ENCODE peak calls at places on chromosomes 11 and 22, in six cellular contexts. One of them, this sample, is unnamed.

GRCh38 chr22:23067023-23067650 is 3.2 kb upstream of the GNAZ start:
- DNase-seq in activated T-cell treated with anti-CD3 and anti-CD28 coated beads, Interleukin-2, amount 50 U/mL, for 72 hours: no peak
- DNase-seq in NCI-H1092 treated with DMSO at 0.1 percent for 48 hours: no peak
- DNase-seq in HCT116: no peak
- DNase-seq in iPS DF 6.9: no peak
- DNase-seq in retina: no peak
- DNase-seq in this sample: no peak

GRCh38 chr11:67584205-67584880 is 731 bp downstream of the GSTP1 start:
- DNase-seq in activated T-cell treated with anti-CD3 and anti-CD28 coated beads, Interleukin-2, amount 50 U/mL, for 72 hours: no peak
- DNase-seq in NCI-H1092 treated with DMSO at 0.1 percent for 48 hours: no peak
- DNase-seq in iPS DF 6.9: no peak
- DNase-seq in retina: peak; percentile 80
- DNase-seq in HCT116: no peak
- DNase-seq in this sample: no peak

GRCh38 chr11:95434489-95435057 is 203.6 kb upstream of the SESN3 start:
- DNase-seq in iPS DF 6.9: no peak
- DNase-seq in retina: no peak
- DNase-seq in HCT116: no peak
- DNase-seq in NCI-H1092 treated with DMSO at 0.1 percent for 48 hours: no peak
- DNase-seq in activated T-cell treated with anti-CD3 and anti-CD28 coated beads, Interleukin-2, amount 50 U/mL, for 72 hours: no peak
- DNase-seq in this sample: no peak

GRCh38 chr22:27723708-27724107 is 77.8 kb downstream of the MN1 start:
- DNase-seq in activated T-cell treated with anti-CD3 and anti-CD28 coated beads, Interleukin-2, amount 50 U/mL, for 72 hours: no peak
- DNase-seq in NCI-H1092 treated with DMSO at 0.1 percent for 48 hours: no peak
- DNase-seq in retina: no peak
- DNase-seq in iPS DF 6.9: no peak
- DNase-seq in HCT116: no peak
- DNase-seq in this sample: no peak

GRCh38 chr11:28460348-28460747 is 352.2 kb downstream of the METTL15 start:
- DNase-seq in iPS DF 6.9: no peak
- DNase-seq in NCI-H1092 treated with DMSO at 0.1 percent for 48 hours: no peak
- DNase-seq in activated T-cell treated with anti-CD3 and anti-CD28 coated beads, Interleukin-2, amount 50 U/mL, for 72 hours: no peak
- DNase-seq in HCT116: no peak
- DNase-seq in retina: no peak
- DNase-seq in this sample: no peak

GRCh38 chr11:2927851-2928604 is 1.2 kb downstream of the PHLDA2 start:
- DNase-seq in iPS DF 6.9: no peak
- DNase-seq in activated T-cell treated with anti-CD3 and anti-CD28 coated beads, Interleukin-2, amount 50 U/mL, for 72 hours: peak; percentile 52
- DNase-seq in HCT116: no peak
- DNase-seq in retina: no peak
- DNase-seq in NCI-H1092 treated with DMSO at 0.1 percent for 48 hours: no peak
- DNase-seq in this sample: no peak

GRCh38 chr11:84905411-84905810 is 721.7 kb downstream of the DLG2 start:
- DNase-seq in iPS DF 6.9: no peak
- DNase-seq in retina: no peak
- DNase-seq in activated T-cell treated with anti-CD3 and anti-CD28 coated beads, Interleukin-2, amount 50 U/mL, for 72 hours: no peak
- DNase-seq in NCI-H1092 treated with DMSO at 0.1 percent for 48 hours: no peak
- DNase-seq in HCT116: no peak
- DNase-seq in this sample: no peak

GRCh38 chr22:24011735-24012068 is 598 bp downstream of the CABIN1 start:
- DNase-seq in NCI-H1092 treated with DMSO at 0.1 percent for 48 hours: no peak
- DNase-seq in HCT116: no peak
- DNase-seq in retina: no peak
- DNase-seq in activated T-cell treated with anti-CD3 and anti-CD28 coated beads, Interleukin-2, amount 50 U/mL, for 72 hours: no peak
- DNase-seq in iPS DF 6.9: no peak
- DNase-seq in this sample: no peak

GRCh38 chr22:21816787-21817496 is 50.5 kb downstream of the MAPK1 start:
- DNase-seq in retina: no peak
- DNase-seq in HCT116: no peak
- DNase-seq in activated T-cell treated with anti-CD3 and anti-CD28 coated beads, Interleukin-2, amount 50 U/mL, for 72 hours: peak; percentile 36
- DNase-seq in NCI-H1092 treated with DMSO at 0.1 percent for 48 hours: no peak
- DNase-seq in iPS DF 6.9: no peak
- DNase-seq in this sample: peak; percentile 75

GRCh38 chr22:38946771-38947170 is 10.6 kb upstream of the APOBEC3A start:
- DNase-seq in HCT116: no peak
- DNase-seq in retina: no peak
- DNase-seq in activated T-cell treated with anti-CD3 and anti-CD28 coated beads, Interleukin-2, amount 50 U/mL, for 72 hours: no peak
- DNase-seq in iPS DF 6.9: no peak
- DNase-seq in NCI-H1092 treated with DMSO at 0.1 percent for 48 hours: no peak
- DNase-seq in this sample: no peak

GRCh38 chr22:29765905-29766631 is 739 bp downstream of the ZMAT5 start:
- DNase-seq in HCT116: no peak
- DNase-seq in NCI-H1092 treated with DMSO at 0.1 percent for 48 hours: no peak
- DNase-seq in activated T-cell treated with anti-CD3 and anti-CD28 coated beads, Interleukin-2, amount 50 U/mL, for 72 hours: peak; percentile 28
- DNase-seq in retina: no peak
- DNase-seq in iPS DF 6.9: no peak
- DNase-seq in this sample: no peak

GRCh38 chr11:13778345-13778744 is 109.9 kb downstream of the FAR1 start:
- DNase-seq in retina: no peak
- DNase-seq in HCT116: no peak
- DNase-seq in activated T-cell treated with anti-CD3 and anti-CD28 coated beads, Interleukin-2, amount 50 U/mL, for 72 hours: no peak
- DNase-seq in NCI-H1092 treated with DMSO at 0.1 percent for 48 hours: no peak
- DNase-seq in iPS DF 6.9: no peak
- DNase-seq in this sample: no peak

GRCh38 chr11:2378527-2379210 is 1.6 kb downstream of the CD81 start:
- DNase-seq in activated T-cell treated with anti-CD3 and anti-CD28 coated beads, Interleukin-2, amount 50 U/mL, for 72 hours: no peak
- DNase-seq in iPS DF 6.9: no peak
- DNase-seq in NCI-H1092 treated with DMSO at 0.1 percent for 48 hours: no peak
- DNase-seq in HCT116: no peak
- DNase-seq in retina: no peak
- DNase-seq in this sample: no peak

GRCh38 chr11:10496296-10496936 is 41.4 kb downstream of the AMPD3 start:
- DNase-seq in iPS DF 6.9: no peak
- DNase-seq in activated T-cell treated with anti-CD3 and anti-CD28 coated beads, Interleukin-2, amount 50 U/mL, for 72 hours: no peak
- DNase-seq in HCT116: no peak
- DNase-seq in NCI-H1092 treated with DMSO at 0.1 percent for 48 hours: no peak
- DNase-seq in retina: no peak
- DNase-seq in this sample: no peak

GRCh38 chr11:79507726-79508125 is 66.9 kb upstream of the TENM4 start:
- DNase-seq in activated T-cell treated with anti-CD3 and anti-CD28 coated beads, Interleukin-2, amount 50 U/mL, for 72 hours: no peak
- DNase-seq in HCT116: no peak
- DNase-seq in iPS DF 6.9: no peak
- DNase-seq in NCI-H1092 treated with DMSO at 0.1 percent for 48 hours: no peak
- DNase-seq in retina: no peak
- DNase-seq in this sample: no peak

GRCh38 chr11:96307748-96308133 is 35.3 kb downstream of the MAML2 start:
- DNase-seq in NCI-H1092 treated with DMSO at 0.1 percent for 48 hours: no peak
- DNase-seq in retina: no peak
- DNase-seq in activated T-cell treated with anti-CD3 and anti-CD28 coated beads, Interleukin-2, amount 50 U/mL, for 72 hours: no peak
- DNase-seq in iPS DF 6.9: no peak
- DNase-seq in HCT116: peak; percentile 84
- DNase-seq in this sample: no peak

GRCh38 chr11:9293646-9294045 is 20.7 kb downstream of the TMEM41B start:
- DNase-seq in HCT116: no peak
- DNase-seq in retina: no peak
- DNase-seq in NCI-H1092 treated with DMSO at 0.1 percent for 48 hours: no peak
- DNase-seq in activated T-cell treated with anti-CD3 and anti-CD28 coated beads, Interleukin-2, amount 50 U/mL, for 72 hours: no peak
- DNase-seq in iPS DF 6.9: no peak
- DNase-seq in this sample: no peak

GRCh38 chr22:21590809-21591641 is 23.5 kb downstream of the UBE2L3 start:
- DNase-seq in retina: no peak
- DNase-seq in NCI-H1092 treated with DMSO at 0.1 percent for 48 hours: no peak
- DNase-seq in HCT116: no peak
- DNase-seq in activated T-cell treated with anti-CD3 and anti-CD28 coated beads, Interleukin-2, amount 50 U/mL, for 72 hours: no peak
- DNase-seq in iPS DF 6.9: no peak
- DNase-seq in this sample: no peak

GRCh38 chr11:116605543-116605942 is 167.2 kb downstream of the BUD13 start:
- DNase-seq in activated T-cell treated with anti-CD3 and anti-CD28 coated beads, Interleukin-2, amount 50 U/mL, for 72 hours: peak; percentile 39
- DNase-seq in iPS DF 6.9: peak; percentile 72
- DNase-seq in NCI-H1092 treated with DMSO at 0.1 percent for 48 hours: peak; percentile 35
- DNase-seq in retina: peak; percentile 51
- DNase-seq in HCT116: peak; percentile 32
- DNase-seq in this sample: peak; percentile 1

GRCh38 chr11:12815931-12816494 is 141.8 kb downstream of the TEAD1 start:
- DNase-seq in iPS DF 6.9: no peak
- DNase-seq in retina: no peak
- DNase-seq in HCT116: no peak
- DNase-seq in NCI-H1092 treated with DMSO at 0.1 percent for 48 hours: no peak
- DNase-seq in activated T-cell treated with anti-CD3 and anti-CD28 coated beads, Interleukin-2, amount 50 U/mL, for 72 hours: no peak
- DNase-seq in this sample: no peak

GRCh38 chr11:119891392-119891791 is 162.4 kb upstream of the NECTIN1 start:
- DNase-seq in iPS DF 6.9: no peak
- DNase-seq in NCI-H1092 treated with DMSO at 0.1 percent for 48 hours: no peak
- DNase-seq in retina: no peak
- DNase-seq in HCT116: no peak
- DNase-seq in activated T-cell treated with anti-CD3 and anti-CD28 coated beads, Interleukin-2, amount 50 U/mL, for 72 hours: no peak
- DNase-seq in this sample: no peak

GRCh38 chr11:37755526-37755925 is 1157.5 kb upstream of the RAG2 start:
- DNase-seq in retina: no peak
- DNase-seq in activated T-cell treated with anti-CD3 and anti-CD28 coated beads, Interleukin-2, amount 50 U/mL, for 72 hours: no peak
- DNase-seq in iPS DF 6.9: no peak
- DNase-seq in NCI-H1092 treated with DMSO at 0.1 percent for 48 hours: no peak
- DNase-seq in HCT116: no peak
- DNase-seq in this sample: no peak

GRCh38 chr11:2271077-2271326 is 614 bp upstream of the ASCL2 start:
- DNase-seq in activated T-cell treated with anti-CD3 and anti-CD28 coated beads, Interleukin-2, amount 50 U/mL, for 72 hours: peak; percentile 45
- DNase-seq in HCT116: no peak
- DNase-seq in iPS DF 6.9: no peak
- DNase-seq in retina: peak; percentile 43
- DNase-seq in NCI-H1092 treated with DMSO at 0.1 percent for 48 hours: no peak
- DNase-seq in this sample: no peak